ENCODE peak calls at places on chromosomes 7 and 10, in ten cellular contexts. R is stimulated activated CD4-positive, alpha-beta T cell treated with anti-CD3 and anti-CD28 coated beads, Interleukin-4, amount 100 ng/mL, for 4 hours; H is iPS-NIHi11; P is GM23338; X is bronchial epithelial cell; I is H7; W is mesothelial cell of epicardium; A is Kasumi-1; G is uterus; L is RWPE2. E is an unnamed sample.

GRCh38 chr10:132429281-132430230 is 32.6 kb downstream of the PWWP2B start:
- DNase-seq in R (no peak), H (no peak), P (no peak), X (no peak), I (peak; percentile 69), W (no peak), A (no peak), G (no peak), L (no peak), E (no peak)

GRCh38 chr7:132836746-132837145 is 245.1 kb downstream of the CHCHD3 start:
- DNase-seq in R (no peak), H (no peak), P (no peak), X (peak; percentile 16), I (no peak), W (no peak), A (no peak), G (no peak), L (no peak), E (no peak)

GRCh38 chr10:53476650-53477312 is 704.2 kb upstream of the MBL2 start:
- DNase-seq in R (no peak), H (no peak), P (peak; percentile 63), X (no peak), I (no peak), W (no peak), A (no peak), G (no peak), L (no peak), E (no peak)

GRCh38 chr7:158377800-158378623 is 209.6 kb downstream of the PTPRN2 start:
- DNase-seq in R (no peak), H (no peak), P (no peak), X (peak; percentile 8), I (no peak), W (no peak), A (no peak), G (no peak), L (no peak), E (peak; percentile 35)

GRCh38 chr7:371119-371778 is 81.3 kb downstream of the FOXL3 start:
- DNase-seq in R (no peak), H (no peak), P (no peak), X (no peak), I (peak; percentile 48), W (no peak), A (no peak), G (no peak), L (peak; percentile 37), E (peak; percentile 57)

GRCh38 chr7:36151921-36152755 is 916 bp upstream of the EEPD1 start:
- DNase-seq in R (no peak), H (no peak), P (no peak), X (no peak), I (no peak), W (no peak), A (no peak), G (no peak), L (no peak), E (no peak)

GRCh38 chr7:2800923-2801682 is 43.0 kb downstream of the GNA12 start:
- DNase-seq in R (no peak), H (no peak), P (no peak), X (no peak), I (no peak), W (no peak), A (no peak), G (peak; percentile 56), L (no peak), E (peak; percentile 76)

GRCh38 chr7:158083526-158084310 is 503.9 kb downstream of the PTPRN2 start:
- DNase-seq in R (no peak), H (no peak), P (no peak), X (no peak), I (no peak), W (no peak), A (no peak), G (no peak), L (no peak), E (peak; percentile 40)

GRCh38 chr7:87574630-87575029 is 26.1 kb downstream of the ABCB1 start:
- DNase-seq in R (no peak), H (no peak), P (no peak), X (peak; percentile 85), I (no peak), W (no peak), A (no peak), G (no peak), L (no peak), E (no peak)

GRCh38 chr7:155298288-155298833 is 683 bp downstream of the INSIG1 start:
- DNase-seq in R (peak; percentile 13), H (no peak), P (peak; percentile 22), X (no peak), I (peak; percentile 65), W (peak; percentile 48), A (no peak), G (no peak), L (no peak), E (no peak)

GRCh38 chr10:1706711-1707110 is 30.6 kb downstream of the ADARB2 start:
- DNase-seq in R (no peak), H (no peak), P (no peak), X (no peak), I (no peak), W (no peak), A (peak; percentile 3), G (no peak), L (no peak), E (no peak)

GRCh38 chr10:9331583-9332008 is 1277.1 kb downstream of the GATA3 start:
- DNase-seq in R (no peak), H (peak; percentile 60), P (peak; percentile 62), X (peak; percentile 58), I (peak; percentile 7), W (no peak), A (peak; percentile 88), G (no peak), L (no peak), E (no peak)

GRCh38 chr10:30454744-30455498 is 20.9 kb downstream of the MAP3K8 start:
- DNase-seq in R (no peak), H (no peak), P (no peak), X (peak; percentile 45), I (no peak), W (no peak), A (no peak), G (no peak), L (no peak), E (no peak)

GRCh38 chr7:1349351-1349761 is 109.9 kb downstream of the MICALL2 start:
- DNase-seq in R (no peak), H (no peak), P (no peak), X (no peak), I (no peak), W (no peak), A (no peak), G (no peak), L (no peak), E (peak; percentile 26)

GRCh38 chr10:70714961-70715360 is 42.7 kb downstream of the ADAMTS14 start:
- DNase-seq in R (no peak), H (no peak), P (no peak), X (no peak), I (no peak), W (no peak), A (no peak), G (no peak), L (no peak), E (no peak)

GRCh38 chr7:118918556-118918955 is 694.1 kb downstream of the ANKRD7 start:
- DNase-seq in R (no peak), H (no peak), P (peak; percentile 28), X (peak; percentile 58), I (no peak), W (no peak), A (peak; percentile 40), G (no peak), L (no peak), E (no peak)

GRCh38 chr7:144086730-144087129 is 652 bp downstream of the OR2A12 start:
- DNase-seq in R (no peak), H (no peak), P (no peak), X (no peak), I (no peak), W (no peak), A (no peak), G (no peak), L (no peak), E (no peak)

GRCh38 chr10:306654-307185 is 171.5 kb downstream of the ZMYND11 start:
- DNase-seq in R (no peak), H (peak; percentile 70), P (peak; percentile 77), X (no peak), I (peak; percentile 81), W (no peak), A (peak; percentile 10), G (no peak), L (no peak), E (no peak)

GRCh38 chr7:6273380-6273837 is 985 bp upstream of the CYTH3 start:
- DNase-seq in R (no peak), H (no peak), P (no peak), X (no peak), I (peak; percentile 40), W (peak; percentile 56), A (no peak), G (peak; percentile 40), L (no peak), E (no peak)

GRCh38 chr7:98760201-98760651 is 109.6 kb downstream of the TMEM130 start:
- DNase-seq in R (no peak), H (no peak), P (no peak), X (no peak), I (no peak), W (no peak), A (no peak), G (no peak), L (no peak), E (no peak)

GRCh38 chr7:25143763-25144162 is 18.7 kb upstream of the CYCS start:
- DNase-seq in R (no peak), H (no peak), P (no peak), X (no peak), I (no peak), W (no peak), A (no peak), G (no peak), L (no peak), E (no peak)

GRCh38 chr10:49620286-49620810 is 6.5 kb downstream of the CHAT start:
- DNase-seq in R (no peak), H (no peak), P (no peak), X (no peak), I (no peak), W (no peak), A (no peak), G (no peak), L (peak; percentile 43), E (peak; percentile 35)

GRCh38 chr10:78462728-78463228 is 429.1 kb downstream of the RPS24 start:
- DNase-seq in R (no peak), H (no peak), P (no peak), X (no peak), I (no peak), W (no peak), A (no peak), G (no peak), L (peak; percentile 23), E (no peak)

GRCh38 chr10:16811765-16812164 is 5.5 kb downstream of the RSU1 start:
- DNase-seq in R (no peak), H (no peak), P (no peak), X (no peak), I (no peak), W (no peak), A (no peak), G (no peak), L (no peak), E (no peak)

GRCh38 chr7:29228289-29229011 is 33.9 kb downstream of the CHN2 start:
- DNase-seq in R (no peak), H (no peak), P (no peak), X (no peak), I (no peak), W (no peak), A (no peak), G (no peak), L (no peak), E (no peak)

GRCh38 chr7:50739744-50740455 is 42.8 kb downstream of the GRB10 start:
- DNase-seq in R (no peak), H (no peak), P (peak; percentile 39), X (no peak), I (no peak), W (no peak), A (no peak), G (no peak), L (no peak), E (no peak)

GRCh38 chr10:124206616-124207015 is 113.2 kb upstream of the CHST15 start:
- DNase-seq in R (no peak), H (no peak), P (no peak), X (no peak), I (no peak), W (no peak), A (no peak), G (no peak), L (no peak), E (no peak)

GRCh38 chr10:128802062-128802461 is 665.0 kb upstream of the MGMT start:
- DNase-seq in R (no peak), H (no peak), P (no peak), X (no peak), I (no peak), W (no peak), A (no peak), G (no peak), L (no peak), E (no peak)